ENCODE peak calls at places on chromosomes 4 and X, in five cellular contexts. E, U, A, Y and J are unnamed samples.

GRCh38 chrX:298993-299392 is 17.8 kb downstream of the PLCXD1 start:
- DNase-seq in E (no peak), U (peak; percentile 50), A (no peak), Y (no peak), J (no peak)

GRCh38 chr4:152430507-152430906 is 105.4 kb downstream of the FBXW7 start:
- DNase-seq in E (no peak), U (no peak), A (no peak), Y (no peak), J (no peak)

GRCh38 chr4:40479378-40479777 is 144.2 kb downstream of the CHRNA9 start:
- DNase-seq in E (no peak), U (no peak), A (no peak), Y (no peak), J (no peak)

GRCh38 chr4:139988863-139989765 is 164.9 kb downstream of the MAML3 start:
- DNase-seq in E (peak; percentile 93), U (no peak), A (peak; percentile 36), Y (no peak), J (no peak)

GRCh38 chr4:80202784-80203553 is 5.7 kb downstream of the PRDM8 start:
- DNase-seq in E (no peak), U (peak; percentile 56), A (peak; percentile 66), Y (peak; percentile 89), J (no peak)

GRCh38 chrX:103211012-103211715 is 3.7 kb upstream of the BEX4 start:
- DNase-seq in E (no peak), U (no peak), A (peak; percentile 65), Y (no peak), J (no peak)

GRCh38 chr4:64729561-64729960 is 320.3 kb upstream of the TECRL start:
- DNase-seq in E (no peak), U (no peak), A (no peak), Y (no peak), J (no peak)

GRCh38 chrX:46561931-46562721 is 11.4 kb upstream of the CHST7 start:
- DNase-seq in E (no peak), U (no peak), A (no peak), Y (no peak), J (no peak)

GRCh38 chr4:157576671-157577070 is 356.1 kb downstream of the GRIA2 start:
- DNase-seq in E (no peak), U (no peak), A (no peak), Y (no peak), J (no peak)

GRCh38 chrX:146424422-146424821 is 385.1 kb upstream of the CXorf51B start:
- DNase-seq in E (no peak), U (no peak), A (no peak), Y (no peak), J (no peak)

GRCh38 chrX:148133099-148133725 is 152.1 kb downstream of the FMR1NB start:
- DNase-seq in E (no peak), U (no peak), A (no peak), Y (no peak), J (no peak)

GRCh38 chr4:102438873-102439614 is 62.1 kb upstream of the NFKB1 start:
- DNase-seq in E (peak; percentile 85), U (no peak), A (no peak), Y (no peak), J (no peak)

GRCh38 chrX:114619874-114620273 is 36.0 kb downstream of the HTR2C start:
- DNase-seq in E (no peak), U (no peak), A (no peak), Y (no peak), J (no peak)

GRCh38 chrX:115892787-115893671 is 277.5 kb upstream of the AGTR2 start:
- DNase-seq in E (no peak), U (peak; percentile 65), A (peak; percentile 68), Y (no peak), J (no peak)

GRCh38 chr4:6019316-6020263 is 1.4 kb upstream of the C4orf50 start:
- DNase-seq in E (peak; percentile 10), U (no peak), A (peak; percentile 82), Y (no peak), J (peak; percentile 66)

GRCh38 chrX:8897259-8897658 is 96.1 kb upstream of the FAM9A start:
- DNase-seq in E (no peak), U (no peak), A (no peak), Y (no peak), J (no peak)

GRCh38 chrX:109822861-109823260 is 89.8 kb upstream of the ACSL4 start:
- DNase-seq in E (no peak), U (no peak), A (no peak), Y (no peak), J (no peak)

GRCh38 chrX:129793604-129794191 is 13.9 kb downstream of the SASH3 start:
- DNase-seq in E (no peak), U (no peak), A (no peak), Y (peak; percentile 47), J (no peak)

GRCh38 chr4:169152104-169152503 is 118.7 kb downstream of the SH3RF1 start:
- DNase-seq in E (no peak), U (no peak), A (no peak), Y (no peak), J (no peak)

GRCh38 chr4:23789765-23790164 is 100.1 kb downstream of the PPARGC1A start:
- DNase-seq in E (peak; percentile 10), U (no peak), A (no peak), Y (no peak), J (no peak)

GRCh38 chrX:129925305-129926092 is 19.5 kb downstream of the UTP14A start:
- DNase-seq in E (peak; percentile 38), U (no peak), A (peak; percentile 64), Y (no peak), J (no peak)

GRCh38 chrX:40152706-40153334 is 55.1 kb upstream of the BCOR start:
- DNase-seq in E (no peak), U (peak; percentile 83), A (peak; percentile 60), Y (peak; percentile 89), J (no peak)

GRCh38 chrX:80812176-80812575 is 2.5 kb upstream of the BRWD3 start:
- DNase-seq in E (peak; percentile 17), U (no peak), A (peak; percentile 58), Y (no peak), J (no peak)

GRCh38 chr4:175827510-175827909 is 15.4 kb upstream of the GPM6A start:
- DNase-seq in E (no peak), U (no peak), A (no peak), Y (no peak), J (no peak)

GRCh38 chr4:28287837-28288236 is 1427.2 kb downstream of the STIM2 start:
- DNase-seq in E (peak; percentile 89), U (no peak), A (no peak), Y (no peak), J (no peak)

GRCh38 chr4:158814636-158815035 is 45.8 kb downstream of the FNIP2 start:
- DNase-seq in E (no peak), U (no peak), A (no peak), Y (no peak), J (no peak)

GRCh38 chr4:76896731-76897521 is 1.0 kb downstream of the SOWAHB start:
- DNase-seq in E (no peak), U (peak; percentile 76), A (peak; percentile 62), Y (peak; percentile 88), J (peak; percentile 40)

GRCh38 chrX:15714529-15714928 is 23.5 kb upstream of the CA5B start:
- DNase-seq in E (no peak), U (no peak), A (no peak), Y (no peak), J (no peak)

GRCh38 chrX:17081969-17082368 is 135.5 kb downstream of the REPS2 start:
- DNase-seq in E (no peak), U (no peak), A (no peak), Y (no peak), J (no peak)

GRCh38 chr4:148776944-148777343 is 334.7 kb upstream of the NR3C2 start:
- DNase-seq in E (no peak), U (no peak), A (no peak), Y (no peak), J (no peak)

GRCh38 chr4:17667253-17667652 is 52.8 kb downstream of the MED28 start:
- DNase-seq in E (no peak), U (no peak), A (no peak), Y (no peak), J (no peak)

GRCh38 chr4:15003441-15003890 is 1.2 kb downstream of the CPEB2 start:
- DNase-seq in E (no peak), U (peak; percentile 77), A (peak; percentile 52), Y (peak; percentile 95), J (no peak)

GRCh38 chr4:5165419-5166369 is 114.4 kb downstream of the STK32B start:
- DNase-seq in E (peak; percentile 16), U (no peak), A (peak; percentile 33), Y (no peak), J (peak; percentile 64)

DNA sequence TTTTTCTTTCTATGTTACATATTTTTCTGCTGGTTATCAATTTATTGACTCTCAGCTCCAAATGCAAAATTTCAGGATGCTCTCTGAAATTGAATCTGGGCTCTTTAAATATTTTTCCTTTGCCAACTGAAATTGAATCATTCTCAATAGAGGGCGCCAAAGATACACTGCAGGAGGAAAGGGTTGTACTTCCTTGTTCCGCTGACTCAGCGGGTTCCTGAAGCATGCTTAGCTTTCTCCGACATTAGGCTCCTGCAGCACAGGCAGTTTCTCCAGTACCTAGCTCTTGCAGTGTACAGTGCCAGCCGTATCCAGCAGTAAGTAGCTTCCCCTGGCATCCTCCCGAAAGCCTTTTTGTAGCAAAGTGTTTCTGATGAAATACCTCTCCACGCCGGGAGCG is 28.8 kb upstream of the CFAP47 start:
- DNase-seq in E (no peak), U (no peak), A (peak; percentile 59), Y (no peak), J (no peak)
- TF ChIP-seq CTCF in E (no peak), U (peak; percentile 44), A (peak; percentile 72), Y (peak; percentile 27), J (peak; percentile 46)

DNA sequence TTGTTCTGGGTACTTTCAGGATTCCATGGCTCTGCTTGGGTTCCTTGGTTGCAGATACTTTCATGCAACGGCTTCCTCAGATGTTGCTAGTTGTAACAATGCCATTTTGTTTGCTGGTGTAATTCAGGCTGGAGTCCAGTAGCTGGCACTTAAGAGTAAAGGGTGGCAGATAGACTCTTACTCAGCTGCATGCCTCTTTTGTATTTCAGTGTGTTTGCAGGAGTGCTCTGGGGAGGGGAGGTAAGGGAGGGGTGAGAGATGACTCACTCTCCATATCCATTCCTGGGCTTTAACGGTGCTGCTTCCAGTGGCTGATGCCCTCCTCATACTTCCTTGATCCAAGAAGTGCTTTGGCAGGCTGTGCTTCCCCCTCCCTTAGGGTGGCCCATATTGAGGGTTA is 155.2 kb downstream of the ZNF330 start:
- DNase-seq in E (peak; percentile 71), U (no peak), A (peak; percentile 44), Y (no peak), J (no peak)
- TF ChIP-seq CTCF in E (peak; percentile 54), U (no peak), A (peak; percentile 25), Y (no peak), J (no peak)

DNA sequence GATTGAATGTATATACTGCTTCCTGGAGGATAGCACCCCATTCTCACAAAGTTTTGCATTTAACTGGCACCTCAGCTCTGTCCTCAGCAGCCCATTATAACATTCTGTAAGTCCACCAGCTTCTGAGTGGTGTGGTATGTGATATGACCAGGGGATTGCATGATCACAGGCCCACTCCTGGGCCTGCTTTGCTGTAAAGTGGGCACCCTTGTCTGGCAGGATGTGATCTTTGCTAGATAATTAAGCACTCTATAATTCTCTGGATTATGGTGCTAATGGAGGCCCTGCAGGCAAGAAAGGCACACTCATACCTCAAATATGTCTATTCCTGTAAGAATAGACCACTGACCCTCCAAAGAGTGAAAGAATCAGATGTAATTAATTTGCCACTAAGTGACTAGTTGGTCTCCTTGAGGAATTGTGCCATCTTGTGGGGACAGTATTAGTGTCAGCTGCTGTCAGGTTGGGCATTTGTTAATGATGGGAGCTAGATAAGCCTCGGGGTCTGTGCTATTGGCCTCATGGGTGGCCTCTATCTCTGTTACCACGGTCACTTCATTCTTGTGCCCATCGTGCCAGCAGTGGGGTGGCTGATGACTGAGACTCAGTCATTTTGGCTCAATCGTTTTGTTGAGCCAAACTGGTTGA is 2.2 kb upstream of the CFI start:
- DNase-seq in E (peak; percentile 31), U (no peak), A (peak; percentile 50), Y (no peak), J (peak; percentile 24)
- TF ChIP-seq CTCF in E (peak; percentile 39), U (peak; percentile 53), A (peak; percentile 67), Y (peak; percentile 15), J (peak; percentile 71)

GRCh38 chr4:75490155-75490554 is 24.0 kb downstream of the RCHY1 start:
- DNase-seq in E (no peak), U (no peak), A (no peak), Y (no peak), J (no peak)
- TF ChIP-seq CTCF in E (no peak), U (no peak), A (no peak), Y (no peak), J (peak; percentile 36)